ENCODE peak calls at places on chromosome 20, in six cellular contexts. D, W, U, P, L and M are unnamed samples.

GRCh38 chr20:64103871-64104666 is 3.3 kb downstream of the NPBWR2 start:
- DNase-seq in D (no peak), W (peak; percentile 31), U (no peak), P (peak; percentile 8), L (no peak), M (no peak)

GRCh38 chr20:32528905-32529670 is 56.0 kb downstream of the NOL4L start:
- DNase-seq in D (no peak), W (no peak), U (no peak), P (no peak), L (no peak), M (no peak)

GRCh38 chr20:51341581-51341980 is 200.9 kb downstream of the NFATC2 start:
- DNase-seq in D (no peak), W (no peak), U (no peak), P (no peak), L (no peak), M (no peak)

GRCh38 chr20:4151342-4151741 is 136.0 kb upstream of the RNF24 start:
- DNase-seq in D (no peak), W (no peak), U (no peak), P (no peak), L (no peak), M (no peak)

GRCh38 chr20:25309395-25310267 is 61.7 kb downstream of the PYGB start:
- DNase-seq in D (peak; percentile 72), W (peak; percentile 64), U (peak; percentile 69), P (no peak), L (peak; percentile 65), M (no peak)

GRCh38 chr20:44532981-44533331 is 11.1 kb upstream of the SERINC3 start:
- DNase-seq in D (peak; percentile 31), W (no peak), U (peak; percentile 47), P (no peak), L (no peak), M (no peak)

GRCh38 chr20:45253260-45253659 is 1.1 kb downstream of the SLPI start:
- DNase-seq in D (no peak), W (no peak), U (no peak), P (no peak), L (no peak), M (no peak)

GRCh38 chr20:46367967-46368901 is 38.2 kb downstream of the ELMO2 start:
- DNase-seq in D (peak; percentile 75), W (no peak), U (peak; percentile 17), P (no peak), L (no peak), M (no peak)

GRCh38 chr20:3093861-3094361 is 9.4 kb upstream of the AVP start:
- DNase-seq in D (no peak), W (no peak), U (no peak), P (no peak), L (no peak), M (no peak)

GRCh38 chr20:23877524-23877923 is 2.0 kb downstream of the CST5 start:
- DNase-seq in D (no peak), W (no peak), U (no peak), P (no peak), L (no peak), M (no peak)
- H3K27ac ChIP-seq in D (no peak overlapping the region), W (no peak overlapping the region), U (no peak overlapping the region), P (no peak overlapping the region), L (no peak overlapping the region), M (no peak overlapping the region)

GRCh38 chr20:10665791-10666190 is 8.0 kb downstream of the JAG1 start:
- DNase-seq in D (peak; percentile 86), W (no peak), U (no peak), P (no peak), L (no peak), M (no peak)
- H3K4me1 ChIP-seq in D (peaks cover 80% of the 10 kb centered on the region), W (peaks cover 32% of the 10 kb centered on the region), U (peaks cover 47% of the 10 kb centered on the region), P (peaks cover 71% of the 10 kb centered on the region), L (peaks cover 7% of the 10 kb centered on the region), M (peaks cover 69% of the 10 kb centered on the region)

GRCh38 chr20:49181265-49181877 is 6.8 kb downstream of the STAU1 start:
- DNase-seq in D (no peak), W (no peak), U (no peak), P (no peak), L (no peak), M (no peak)
- H3K4me3 ChIP-seq in D (no peak overlapping the region), W (no peak overlapping the region), U (no peak overlapping the region), P (no peak overlapping the region), L (no peak overlapping the region), M (no peak overlapping the region)

GRCh38 chr20:59300341-59301081 is at the start of gene EDN3:
- DNase-seq in D (peak; percentile 6), W (no peak), U (no peak), P (no peak), L (no peak), M (no peak)
- H3K27ac ChIP-seq in D (no peak within 1 kb of the TSS), W (no peak within 1 kb of the TSS), U (no peak within 1 kb of the TSS), P (no peak within 1 kb of the TSS), L (no peak within 1 kb of the TSS), M (no peak within 1 kb of the TSS)